ENCODE peak calls at places on chromosomes 11 and 22, in nine cellular contexts. W is ovary, Y is body of pancreas, X is HCT116, I is stomach, C is heart left ventricle, A is esophagus squamous epithelium, J is uterus, E is GM12878. U is an unnamed sample.

GRCh38 chr11:40998888-40999287 is 460.6 kb downstream of the LRRC4C start:
- DNase-seq in W (no peak), Y (no peak), X (no peak), I (no peak), C (no peak), A (no peak), J (no peak), E (no peak), U (no peak)

GRCh38 chr11:118705111-118705741 is 25.8 kb upstream of the TREH start:
- DNase-seq in W (no peak), Y (no peak), X (no peak), I (no peak), C (no peak), A (no peak), J (no peak), E (no peak), U (no peak)

GRCh38 chr11:108870373-108871020 is 205.6 kb downstream of the DDX10 start:
- DNase-seq in W (no peak), Y (no peak), X (no peak), I (no peak), C (no peak), A (no peak), J (no peak), E (no peak), U (no peak)

GRCh38 chr11:4072668-4073285 is 21.8 kb upstream of the RRM1 start:
- DNase-seq in W (no peak), Y (peak), X (peak), I (peak), C (peak), A (no peak), J (peak), E (peak), U (peak)

GRCh38 chr11:119316729-119317591 is at the start of gene MCAM:
- DNase-seq in W (peak), Y (peak), X (no peak), I (no peak), C (peak), A (no peak), J (peak), E (no peak), U (no peak)

GRCh38 chr22:50119768-50120251 is 30.0 kb downstream of the MOV10L1 start:
- DNase-seq in W (peak), Y (no peak), X (no peak), I (no peak), C (no peak), A (no peak), J (no peak), E (no peak), U (no peak)

GRCh38 chr11:105588001-105588400 is 21.9 kb upstream of the GRIA4 start:
- DNase-seq in W (no peak), Y (no peak), X (no peak), I (no peak), C (no peak), A (no peak), J (no peak), E (no peak), U (no peak)

GRCh38 chr11:117415358-117415896 is 87.8 kb downstream of the CEP164 start:
- DNase-seq in W (no peak), Y (no peak), X (no peak), I (no peak), C (no peak), A (no peak), J (no peak), E (no peak), U (no peak)

GRCh38 chr11:84969103-84969502 is 658.0 kb downstream of the DLG2 start:
- DNase-seq in W (no peak), Y (no peak), X (no peak), I (no peak), C (no peak), A (no peak), J (no peak), E (no peak), U (no peak)

GRCh38 chr11:77454867-77455655 is 18.8 kb downstream of the PAK1 start:
- DNase-seq in W (no peak), Y (no peak), X (no peak), I (no peak), C (no peak), A (no peak), J (no peak), E (no peak), U (no peak)

GRCh38 chr11:128779036-128779435 is 85.2 kb downstream of the FLI1 start:
- DNase-seq in W (no peak), Y (no peak), X (no peak), I (no peak), C (no peak), A (no peak), J (no peak), E (no peak), U (no peak)

GRCh38 chr11:133082453-133082781 is 449.9 kb downstream of the OPCML start:
- DNase-seq in W (no peak), Y (peak), X (no peak), I (no peak), C (peak), A (no peak), J (peak), E (no peak), U (no peak)

GRCh38 chr11:35177370-35177769 is 38.4 kb downstream of the CD44 start:
- DNase-seq in W (no peak), Y (no peak), X (no peak), I (no peak), C (no peak), A (no peak), J (no peak), E (no peak), U (no peak)

GRCh38 chr11:46120361-46120710 is 918 bp downstream of the PHF21A start:
- DNase-seq in W (peak), Y (peak), X (no peak), I (no peak), C (peak), A (no peak), J (peak), E (no peak), U (no peak)

GRCh38 chr11:124759268-124760204 is 2.6 kb downstream of the ESAM start:
- DNase-seq in W (no peak), Y (no peak), X (no peak), I (no peak), C (peak), A (no peak), J (peak), E (no peak), U (no peak)

GRCh38 chr11:7977251-7977917 is 9.8 kb upstream of the EIF3F start:
- DNase-seq in W (no peak), Y (no peak), X (no peak), I (no peak), C (no peak), A (no peak), J (no peak), E (no peak), U (peak)

GRCh38 chr11:13777341-13777985 is 109.0 kb downstream of the FAR1 start:
- DNase-seq in W (no peak), Y (no peak), X (no peak), I (no peak), C (no peak), A (no peak), J (no peak), E (no peak), U (no peak)

GRCh38 chr22:27022256-27022655 is 364.9 kb downstream of the MIAT start:
- DNase-seq in W (no peak), Y (no peak), X (no peak), I (no peak), C (no peak), A (no peak), J (no peak), E (no peak), U (no peak)

GRCh38 chr22:27024982-27025381 is 367.6 kb downstream of the MIAT start:
- DNase-seq in W (no peak), Y (no peak), X (no peak), I (no peak), C (no peak), A (no peak), J (no peak), E (no peak), U (no peak)

GRCh38 chr22:27022741-27023373 is 365.5 kb downstream of the MIAT start:
- DNase-seq in W (no peak), Y (no peak), X (no peak), I (no peak), C (no peak), A (no peak), J (no peak), E (no peak), U (no peak)

DNA sequence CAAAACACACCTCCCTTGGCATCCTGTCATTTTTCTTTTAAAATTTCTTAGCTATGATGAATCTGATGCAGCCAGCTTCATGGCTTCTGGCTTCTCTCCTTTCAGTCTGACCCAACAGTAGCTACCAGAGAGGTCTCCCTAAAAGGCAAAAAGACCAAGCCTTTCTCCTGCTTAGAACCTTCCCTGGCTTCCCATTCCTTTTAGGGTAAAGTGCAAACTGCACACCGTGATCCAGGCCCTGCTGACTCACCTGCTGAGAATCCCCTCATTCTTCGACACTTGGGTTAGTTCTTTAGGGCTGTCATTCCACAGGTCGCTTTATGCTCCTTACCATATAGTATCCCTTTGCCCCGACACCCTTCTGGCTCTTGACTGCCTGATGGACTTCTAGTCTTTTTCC is 362.4 kb downstream of the MIAT start:
- DNase-seq in W (no peak), Y (no peak), X (no peak), I (no peak), C (no peak), A (no peak), J (no peak), E (no peak), U (no peak)
- TF ChIP-seq POLR2A in W (no peak), Y (no peak), X (no peak), I (no peak), C (no peak), A (no peak), J (no peak), E (no peak), U (no peak)

GRCh38 chr11:18253222-18253621 is 4.8 kb upstream of the SAA2 start:
- DNase-seq in W (no peak), Y (no peak), X (peak), I (no peak), C (no peak), A (no peak), J (no peak), E (no peak), U (no peak)
- TF ChIP-seq POLR2A in W (no peak), Y (no peak), X (no peak), I (no peak), C (no peak), A (no peak), J (no peak), E (no peak), U (no peak)

DNA sequence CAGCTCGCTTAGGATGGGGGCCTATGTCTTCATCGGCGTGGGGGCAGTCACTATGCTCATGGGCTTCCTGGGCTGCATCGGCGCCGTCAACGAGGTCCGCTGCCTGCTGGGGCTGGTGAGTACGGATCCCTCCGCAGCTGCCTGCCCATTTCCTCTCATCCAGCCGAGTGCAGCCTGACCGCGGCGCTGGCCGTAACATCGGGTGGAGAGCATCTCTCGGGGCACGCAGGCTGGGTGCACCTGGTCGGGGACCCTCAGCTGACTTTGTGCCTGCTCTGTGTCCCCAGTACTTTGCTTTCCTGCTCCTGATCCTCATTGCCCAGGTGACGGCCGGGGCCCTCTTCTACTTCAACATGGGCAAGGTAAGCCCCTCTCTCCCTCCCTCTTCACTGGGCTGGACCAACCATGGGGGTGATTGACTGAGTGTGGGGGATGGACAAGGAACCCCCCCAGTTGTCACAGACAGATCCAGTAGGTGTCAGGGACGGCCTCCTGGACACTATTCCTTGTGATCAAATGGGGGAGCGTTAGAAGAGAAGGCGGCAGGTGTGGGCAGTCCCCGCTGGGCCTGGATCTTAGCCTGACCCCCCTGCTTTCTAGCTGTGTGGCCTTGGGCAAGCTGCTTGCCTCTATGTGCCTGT is 39.7 kb downstream of the CD82 start:
- DNase-seq in W (no peak), Y (no peak), X (no peak), I (no peak), C (no peak), A (no peak), J (no peak), E (no peak), U (no peak)
- TF ChIP-seq POLR2A in W (no peak), Y (no peak), X (no peak), I (no peak), C (no peak), A (no peak), J (no peak), E (peak), U (no peak)

GRCh38 chr11:65900125-65900898 is at the start of gene FOSL1:
- DNase-seq in W (peak), Y (peak), X (peak), I (peak), C (peak), A (peak), J (peak), E (peak), U (no peak)
- TF ChIP-seq POLR2A in W (no peak), Y (peak), X (peak), I (peak), C (peak), A (peak), J (peak), E (peak), U (peak)

DNA sequence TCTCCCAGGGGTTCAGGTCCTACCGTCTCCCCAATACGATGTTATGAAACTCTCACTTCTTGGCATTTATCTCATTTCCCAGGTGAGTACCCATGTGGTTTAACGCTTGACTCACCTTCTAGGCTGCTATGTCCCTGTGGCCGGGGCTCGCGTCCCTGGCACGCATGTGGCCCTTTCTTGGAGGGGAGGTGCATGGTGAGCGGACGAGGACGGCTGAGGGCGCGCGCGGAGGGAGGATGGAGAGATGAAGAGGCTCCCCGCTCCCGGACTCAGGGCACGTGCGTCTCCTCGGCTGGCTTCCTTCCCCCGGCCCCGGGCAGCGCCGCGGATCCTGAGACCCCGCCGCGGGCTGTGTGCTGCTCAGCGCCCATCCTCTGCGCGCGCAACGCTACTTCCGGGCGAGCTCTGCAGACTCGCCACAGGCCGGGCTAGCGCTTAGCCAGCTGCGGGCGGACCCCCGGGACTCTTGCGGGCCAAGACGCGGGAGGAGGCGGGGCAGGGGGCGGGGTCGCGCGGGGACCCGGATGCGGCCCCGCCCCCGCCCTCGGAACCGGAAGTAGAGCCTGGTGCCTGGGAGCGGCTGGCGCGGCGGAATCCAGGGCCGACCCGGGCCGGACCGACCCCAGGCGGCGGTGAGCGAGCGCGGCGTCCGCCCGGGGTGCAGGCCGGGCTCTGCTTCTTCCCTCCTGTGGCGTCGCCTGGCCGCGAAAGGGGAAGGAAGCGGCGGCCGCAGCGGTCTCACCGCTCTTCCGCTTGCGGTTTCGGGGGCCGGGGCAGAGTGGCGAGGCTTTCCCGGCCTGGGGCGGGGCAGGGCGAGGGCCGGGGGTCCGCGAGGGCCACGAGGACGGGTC is at the start of gene CTTN:
- DNase-seq in W (peak), Y (peak), X (peak), I (peak), C (peak), A (no peak), J (peak), E (peak), U (peak)
- TF ChIP-seq POLR2A in W (peak), Y (peak), X (peak), I (peak), C (peak), A (no peak), J (peak), E (peak), U (peak)

GRCh38 chr11:2903672-2904011 is 18.1 kb upstream of the CDKN1C start:
- DNase-seq in W (no peak), Y (no peak), X (no peak), I (no peak), C (no peak), A (no peak), J (no peak), E (no peak), U (no peak)

GRCh38 chr11:2901196-2901796 is 15.7 kb upstream of the CDKN1C start:
- DNase-seq in W (no peak), Y (no peak), X (no peak), I (no peak), C (no peak), A (no peak), J (no peak), E (no peak), U (no peak)

GRCh38 chr11:2904153-2905052 is 18.8 kb upstream of the CDKN1C start:
- DNase-seq in W (no peak), Y (no peak), X (no peak), I (peak), C (no peak), A (no peak), J (no peak), E (no peak), U (no peak)

GRCh38 chr11:2902784-2903671 is 17.5 kb upstream of the CDKN1C start:
- DNase-seq in W (no peak), Y (peak), X (no peak), I (peak), C (no peak), A (no peak), J (no peak), E (no peak), U (no peak)

DNA sequence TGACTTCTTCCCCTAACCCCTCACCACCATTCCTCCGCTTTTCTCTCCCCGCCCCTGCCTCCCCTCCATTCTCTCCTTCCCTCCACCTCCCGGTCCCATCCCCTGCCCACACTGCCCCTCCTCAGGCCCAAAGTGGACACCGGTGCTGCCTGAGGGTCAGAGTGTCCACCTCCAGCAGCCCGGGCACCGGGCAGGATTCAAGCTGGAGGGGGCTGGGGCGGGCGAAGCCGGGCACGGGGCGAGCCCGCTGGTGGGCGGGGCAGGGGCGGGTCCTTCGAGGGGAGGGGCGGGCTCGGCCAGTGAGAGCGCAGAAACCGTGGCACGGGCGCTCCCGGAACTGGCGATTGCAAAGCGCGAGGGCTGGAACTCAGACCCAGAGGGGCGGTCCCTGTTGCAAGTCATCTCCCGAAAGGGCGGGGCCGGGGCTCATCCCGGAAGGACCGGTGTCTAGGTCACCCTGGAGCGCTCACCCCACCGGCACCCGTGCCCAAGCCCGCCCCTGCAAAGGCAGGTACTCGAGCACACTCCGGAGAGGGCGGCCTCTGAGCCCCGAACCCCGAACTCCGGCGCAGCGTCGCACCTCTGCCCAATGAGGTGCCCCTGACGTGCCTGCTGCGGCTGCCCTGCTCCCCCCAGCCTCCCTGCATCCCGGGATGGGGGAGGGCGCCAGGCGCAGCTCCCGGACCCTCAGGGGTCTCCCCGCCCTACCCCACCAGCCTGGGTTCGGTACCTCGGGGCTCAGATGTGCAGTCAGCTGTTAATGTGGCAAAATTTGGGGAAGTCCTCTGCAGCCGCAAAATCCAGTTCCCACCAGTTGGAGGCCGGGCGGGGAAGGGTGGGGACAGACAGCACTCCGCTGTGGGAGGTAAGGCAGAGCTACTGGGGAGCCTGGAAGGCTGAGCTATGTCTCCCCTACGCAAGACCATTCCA is 16.5 kb upstream of the CDKN1C start:
- DNase-seq in W (peak), Y (peak), X (peak), I (peak), C (peak), A (peak), J (peak), E (peak), U (peak)
- TF ChIP-seq POLR2A in W (peak), Y (peak), X (no peak), I (no peak), C (peak), A (no peak), J (no peak), E (peak), U (peak)

U was measured in H54.